ENCODE peak calls at places on chromosomes 5 and 9, in ten cellular contexts. One of them, this sample, is unnamed.

GRCh38 chr5:168468836-168469235 is 17.4 kb upstream of the RARS1 start:
- DNase-seq in DND-41: no peak
- DNase-seq in transverse colon: no peak
- DNase-seq in fibroblast of lung: peak; percentile 78
- DNase-seq in Panc1: no peak
- DNase-seq in cardiac muscle cell: peak; percentile 70
- DNase-seq in OCI-LY7: no peak
- DNase-seq in left lung: no peak
- DNase-seq in A549: no peak
- DNase-seq in HCT116: no peak
- DNase-seq in this sample: no peak

GRCh38 chr9:14173730-14174129 is 140.2 kb downstream of the NFIB start:
- DNase-seq in OCI-LY7: no peak
- DNase-seq in A549: no peak
- DNase-seq in left lung: no peak
- DNase-seq in DND-41: no peak
- DNase-seq in transverse colon: no peak
- DNase-seq in Panc1: no peak
- DNase-seq in cardiac muscle cell: peak; percentile 31
- DNase-seq in HCT116: no peak
- DNase-seq in fibroblast of lung: no peak
- DNase-seq in this sample: no peak

GRCh38 chr5:110027527-110028322 is 338.0 kb downstream of the MAN2A1 start:
- DNase-seq in HCT116: no peak
- DNase-seq in cardiac muscle cell: peak; percentile 16
- DNase-seq in Panc1: no peak
- DNase-seq in left lung: no peak
- DNase-seq in fibroblast of lung: no peak
- DNase-seq in A549: no peak
- DNase-seq in DND-41: no peak
- DNase-seq in transverse colon: no peak
- DNase-seq in OCI-LY7: no peak
- DNase-seq in this sample: no peak

GRCh38 chr5:92147792-92148191 is 764.7 kb upstream of the ARRDC3 start:
- DNase-seq in left lung: no peak
- DNase-seq in DND-41: no peak
- DNase-seq in Panc1: no peak
- DNase-seq in fibroblast of lung: no peak
- DNase-seq in A549: no peak
- DNase-seq in transverse colon: no peak
- DNase-seq in cardiac muscle cell: no peak
- DNase-seq in OCI-LY7: no peak
- DNase-seq in HCT116: no peak
- DNase-seq in this sample: no peak

GRCh38 chr5:38329132-38329715 is 70.9 kb downstream of the EGFLAM start:
- DNase-seq in cardiac muscle cell: peak; percentile 23
- DNase-seq in fibroblast of lung: peak; percentile 6
- DNase-seq in DND-41: no peak
- DNase-seq in left lung: no peak
- DNase-seq in transverse colon: no peak
- DNase-seq in OCI-LY7: no peak
- DNase-seq in A549: peak; percentile 11
- DNase-seq in Panc1: peak; percentile 51
- DNase-seq in HCT116: no peak
- DNase-seq in this sample: no peak

GRCh38 chr5:79075646-79076426 is 6.3 kb downstream of the BHMT2 start:
- DNase-seq in DND-41: no peak
- DNase-seq in cardiac muscle cell: no peak
- DNase-seq in Panc1: no peak
- DNase-seq in A549: no peak
- DNase-seq in OCI-LY7: no peak
- DNase-seq in transverse colon: no peak
- DNase-seq in left lung: no peak
- DNase-seq in HCT116: no peak
- DNase-seq in fibroblast of lung: no peak
- DNase-seq in this sample: no peak

GRCh38 chr9:35935755-35936509 is 22.0 kb downstream of the OR2S2 start:
- DNase-seq in Panc1: no peak
- DNase-seq in cardiac muscle cell: peak; percentile 63
- DNase-seq in transverse colon: no peak
- DNase-seq in A549: no peak
- DNase-seq in OCI-LY7: no peak
- DNase-seq in DND-41: no peak
- DNase-seq in fibroblast of lung: peak; percentile 70
- DNase-seq in left lung: no peak
- DNase-seq in HCT116: no peak
- DNase-seq in this sample: no peak

GRCh38 chr5:159894149-159894720 is 22.0 kb upstream of the ADRA1B start:
- DNase-seq in OCI-LY7: no peak
- DNase-seq in DND-41: no peak
- DNase-seq in cardiac muscle cell: no peak
- DNase-seq in Panc1: no peak
- DNase-seq in fibroblast of lung: peak; percentile 59
- DNase-seq in transverse colon: no peak
- DNase-seq in A549: no peak
- DNase-seq in HCT116: no peak
- DNase-seq in left lung: no peak
- DNase-seq in this sample: no peak

GRCh38 chr5:162227075-162227474 is 159.5 kb downstream of the GABRG2 start:
- DNase-seq in A549: no peak
- DNase-seq in left lung: no peak
- DNase-seq in OCI-LY7: no peak
- DNase-seq in HCT116: no peak
- DNase-seq in transverse colon: no peak
- DNase-seq in fibroblast of lung: no peak
- DNase-seq in Panc1: no peak
- DNase-seq in DND-41: no peak
- DNase-seq in cardiac muscle cell: no peak
- DNase-seq in this sample: no peak

GRCh38 chr5:72070519-72070918 is 36.8 kb upstream of the MAP1B start:
- DNase-seq in fibroblast of lung: no peak
- DNase-seq in cardiac muscle cell: no peak
- DNase-seq in A549: no peak
- DNase-seq in OCI-LY7: no peak
- DNase-seq in DND-41: no peak
- DNase-seq in transverse colon: no peak
- DNase-seq in left lung: no peak
- DNase-seq in Panc1: no peak
- DNase-seq in HCT116: no peak
- DNase-seq in this sample: no peak

GRCh38 chr9:96232539-96233241 is 69.3 kb downstream of the HSD17B3 start:
- DNase-seq in OCI-LY7: peak; percentile 34
- DNase-seq in transverse colon: peak; percentile 35
- DNase-seq in Panc1: no peak
- DNase-seq in A549: peak; percentile 69
- DNase-seq in DND-41: peak; percentile 43
- DNase-seq in cardiac muscle cell: peak; percentile 91
- DNase-seq in fibroblast of lung: peak; percentile 91
- DNase-seq in HCT116: no peak
- DNase-seq in left lung: no peak
- DNase-seq in this sample: no peak

GRCh38 chr9:89781838-89782237 is 177.0 kb downstream of the GADD45G start:
- DNase-seq in Panc1: no peak
- DNase-seq in transverse colon: no peak
- DNase-seq in left lung: peak; percentile 61
- DNase-seq in fibroblast of lung: no peak
- DNase-seq in A549: no peak
- DNase-seq in OCI-LY7: peak; percentile 52
- DNase-seq in HCT116: no peak
- DNase-seq in DND-41: no peak
- DNase-seq in cardiac muscle cell: no peak
- DNase-seq in this sample: no peak

GRCh38 chr5:91494447-91495001 is 111.4 kb upstream of the ARRDC3 start:
- DNase-seq in left lung: no peak
- DNase-seq in A549: no peak
- DNase-seq in DND-41: no peak
- DNase-seq in HCT116: no peak
- DNase-seq in fibroblast of lung: no peak
- DNase-seq in cardiac muscle cell: no peak
- DNase-seq in Panc1: no peak
- DNase-seq in OCI-LY7: no peak
- DNase-seq in transverse colon: no peak
- DNase-seq in this sample: no peak

DNA sequence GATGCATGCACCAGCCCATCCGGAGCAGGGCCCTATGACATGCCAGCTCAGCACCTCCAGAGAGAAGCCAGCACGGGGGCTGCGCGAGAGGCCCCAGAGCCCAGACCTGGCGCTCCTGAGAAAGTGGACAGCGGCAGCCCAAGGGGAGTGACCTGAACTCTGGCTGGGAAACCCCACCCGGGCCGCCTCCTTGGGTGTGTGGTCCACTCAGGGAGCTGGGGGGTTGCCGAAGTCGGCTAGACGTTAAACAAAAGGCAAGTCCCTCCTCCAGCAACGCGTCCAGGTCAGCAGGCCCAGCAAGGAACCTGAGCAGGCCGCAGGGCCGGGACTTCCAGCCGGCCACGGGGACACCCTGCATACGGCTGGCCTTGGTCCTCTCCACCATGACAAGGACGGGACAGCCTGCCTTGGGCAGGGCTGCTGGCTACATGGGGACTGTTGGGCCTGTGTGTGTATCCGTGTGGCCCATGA is 35.7 kb downstream of the NACC2 start:
- DNase-seq in OCI-LY7: no peak
- DNase-seq in left lung: no peak
- DNase-seq in HCT116: no peak
- DNase-seq in Panc1: no peak
- DNase-seq in A549: no peak
- DNase-seq in transverse colon: no peak
- DNase-seq in fibroblast of lung: no peak
- DNase-seq in cardiac muscle cell: no peak
- DNase-seq in DND-41: no peak
- DNase-seq in this sample: no peak
- H3K4me1 ChIP-seq in OCI-LY7: no peaks in the 10 kb centered on the region
- H3K4me1 ChIP-seq in left lung: peaks cover 10% of the 10 kb centered on the region
- H3K4me1 ChIP-seq in HCT116: peaks cover 20% of the 10 kb centered on the region
- H3K4me1 ChIP-seq in Panc1: peaks cover 54% of the 10 kb centered on the region
- H3K4me1 ChIP-seq in A549: peaks cover 42% of the 10 kb centered on the region
- H3K4me1 ChIP-seq in transverse colon: peaks cover 59% of the 10 kb centered on the region
- H3K4me1 ChIP-seq in fibroblast of lung: no peaks in the 10 kb centered on the region
- H3K4me1 ChIP-seq in cardiac muscle cell: no peaks in the 10 kb centered on the region
- H3K4me1 ChIP-seq in DND-41: no peaks in the 10 kb centered on the region
- H3K4me1 ChIP-seq in this sample: peaks cover 5% of the 10 kb centered on the region

GRCh38 chr9:129628709-129629108 is 2.7 kb downstream of the NTMT1 start:
- DNase-seq in DND-41: no peak
- DNase-seq in fibroblast of lung: no peak
- DNase-seq in A549: no peak
- DNase-seq in transverse colon: no peak
- DNase-seq in OCI-LY7: no peak
- DNase-seq in Panc1: no peak
- DNase-seq in left lung: no peak
- DNase-seq in HCT116: no peak
- DNase-seq in cardiac muscle cell: no peak
- DNase-seq in this sample: no peak
- H3K4me1 ChIP-seq in DND-41: peaks cover 46% of the 10 kb centered on the region
- H3K4me1 ChIP-seq in fibroblast of lung: peaks cover 37% of the 10 kb centered on the region
- H3K4me1 ChIP-seq in A549: peaks cover 28% of the 10 kb centered on the region
- H3K4me1 ChIP-seq in transverse colon: peaks cover 54% of the 10 kb centered on the region
- H3K4me1 ChIP-seq in OCI-LY7: peaks cover 44% of the 10 kb centered on the region
- H3K4me1 ChIP-seq in Panc1: peaks cover 40% of the 10 kb centered on the region
- H3K4me1 ChIP-seq in left lung: peaks cover 22% of the 10 kb centered on the region
- H3K4me1 ChIP-seq in HCT116: peaks cover 11% of the 10 kb centered on the region
- H3K4me1 ChIP-seq in cardiac muscle cell: peaks cover 30% of the 10 kb centered on the region
- H3K4me1 ChIP-seq in this sample: peaks cover 42% of the 10 kb centered on the region

GRCh38 chr5:50724262-50724661 is 57.8 kb downstream of the PARP8 start:
- DNase-seq in DND-41: no peak
- DNase-seq in HCT116: no peak
- DNase-seq in left lung: no peak
- DNase-seq in OCI-LY7: no peak
- DNase-seq in Panc1: no peak
- DNase-seq in cardiac muscle cell: no peak
- DNase-seq in A549: no peak
- DNase-seq in transverse colon: no peak
- DNase-seq in fibroblast of lung: no peak
- DNase-seq in this sample: no peak
- H3K4me1 ChIP-seq in DND-41: no peaks in the 10 kb centered on the region
- H3K4me1 ChIP-seq in HCT116: no peaks in the 10 kb centered on the region
- H3K4me1 ChIP-seq in left lung: no peaks in the 10 kb centered on the region
- H3K4me1 ChIP-seq in OCI-LY7: no peaks in the 10 kb centered on the region
- H3K4me1 ChIP-seq in Panc1: peaks cover 9% of the 10 kb centered on the region
- H3K4me1 ChIP-seq in cardiac muscle cell: no peaks in the 10 kb centered on the region
- H3K4me1 ChIP-seq in A549: no peaks in the 10 kb centered on the region
- H3K4me1 ChIP-seq in transverse colon: peaks cover 6% of the 10 kb centered on the region
- H3K4me1 ChIP-seq in fibroblast of lung: no peaks in the 10 kb centered on the region
- H3K4me1 ChIP-seq in this sample: peaks cover 40% of the 10 kb centered on the region

GRCh38 chr5:97543158-97543557 is 360.1 kb upstream of the RIOK2 start:
- DNase-seq in transverse colon: no peak
- DNase-seq in DND-41: no peak
- DNase-seq in left lung: no peak
- DNase-seq in A549: no peak
- DNase-seq in cardiac muscle cell: no peak
- DNase-seq in HCT116: no peak
- DNase-seq in Panc1: no peak
- DNase-seq in OCI-LY7: no peak
- DNase-seq in fibroblast of lung: no peak
- DNase-seq in this sample: no peak

GRCh38 chr5:97544279-97545077 is 361.4 kb upstream of the RIOK2 start:
- DNase-seq in fibroblast of lung: no peak
- DNase-seq in left lung: no peak
- DNase-seq in A549: no peak
- DNase-seq in HCT116: no peak
- DNase-seq in cardiac muscle cell: no peak
- DNase-seq in OCI-LY7: no peak
- DNase-seq in Panc1: no peak
- DNase-seq in transverse colon: no peak
- DNase-seq in DND-41: no peak
- DNase-seq in this sample: no peak

GRCh38 chr5:97547414-97547813 is 364.4 kb upstream of the RIOK2 start:
- DNase-seq in fibroblast of lung: no peak
- DNase-seq in Panc1: no peak
- DNase-seq in DND-41: no peak
- DNase-seq in A549: no peak
- DNase-seq in HCT116: no peak
- DNase-seq in cardiac muscle cell: no peak
- DNase-seq in transverse colon: no peak
- DNase-seq in OCI-LY7: no peak
- DNase-seq in left lung: no peak
- DNase-seq in this sample: no peak

GRCh38 chr5:97545856-97546570 is 363.0 kb upstream of the RIOK2 start:
- DNase-seq in cardiac muscle cell: peak; percentile 41
- DNase-seq in OCI-LY7: no peak
- DNase-seq in DND-41: no peak
- DNase-seq in transverse colon: no peak
- DNase-seq in HCT116: no peak
- DNase-seq in Panc1: no peak
- DNase-seq in left lung: no peak
- DNase-seq in A549: no peak
- DNase-seq in fibroblast of lung: no peak
- DNase-seq in this sample: no peak

DNA sequence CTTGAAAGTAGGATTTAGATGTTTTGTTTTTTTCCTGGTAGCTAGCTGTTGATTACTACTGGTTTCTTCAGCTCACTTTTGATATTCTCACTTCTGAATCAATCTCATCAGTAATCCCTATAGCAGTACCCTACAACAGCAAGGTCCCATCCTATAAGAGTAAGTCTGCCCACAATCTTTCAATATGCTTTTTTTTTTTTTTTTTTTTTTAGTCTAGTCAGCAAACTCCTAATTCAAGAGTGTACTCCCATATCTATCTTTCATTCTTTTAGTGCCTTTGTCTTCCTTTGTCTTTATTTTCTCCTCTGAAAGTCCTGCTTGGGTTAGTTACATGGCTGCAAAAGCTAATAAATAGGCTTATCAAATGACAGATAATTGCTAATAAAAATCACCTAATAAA is 362.4 kb upstream of the RIOK2 start:
- DNase-seq in HCT116: no peak
- DNase-seq in OCI-LY7: no peak
- DNase-seq in left lung: no peak
- DNase-seq in cardiac muscle cell: no peak
- DNase-seq in fibroblast of lung: no peak
- DNase-seq in DND-41: no peak
- DNase-seq in A549: no peak
- DNase-seq in transverse colon: no peak
- DNase-seq in Panc1: no peak
- DNase-seq in this sample: no peak
- H3K4me1 ChIP-seq in HCT116: no peaks in the 10 kb centered on the region
- H3K4me1 ChIP-seq in OCI-LY7: no peaks in the 10 kb centered on the region
- H3K4me1 ChIP-seq in left lung: no peaks in the 10 kb centered on the region
- H3K4me1 ChIP-seq in cardiac muscle cell: no peaks in the 10 kb centered on the region
- H3K4me1 ChIP-seq in fibroblast of lung: peaks cover under 1% of the 10 kb centered on the region
- H3K4me1 ChIP-seq in DND-41: peaks cover 11% of the 10 kb centered on the region
- H3K4me1 ChIP-seq in A549: no peaks in the 10 kb centered on the region
- H3K4me1 ChIP-seq in transverse colon: peaks cover 20% of the 10 kb centered on the region
- H3K4me1 ChIP-seq in Panc1: no peaks in the 10 kb centered on the region
- H3K4me1 ChIP-seq in this sample: peaks cover 27% of the 10 kb centered on the region

This sample was measured in naive thymus-derived CD4-positive, alpha-beta T cell.